ENCODE peak calls at places on chromosomes 7 and 10, in four cellular contexts. K is OCI-LY7, E is left lung, G is thoracic aorta. Z is an unnamed sample.

GRCh38 chr7:4549681-4550080 is 132.4 kb upstream of the FOXK1 start:
- DNase-seq in K (no peak), E (no peak), G (no peak), Z (no peak)

GRCh38 chr10:393346-393745 is 258.1 kb downstream of the ZMYND11 start:
- DNase-seq in K (no peak), E (no peak), G (no peak), Z (no peak)

GRCh38 chr7:27419581-27420177 is 177.1 kb downstream of the EVX1 start:
- DNase-seq in K (no peak), E (no peak), G (no peak), Z (no peak)

GRCh38 chr7:130345106-130345505 is 490 bp downstream of the CPA5 start:
- DNase-seq in K (no peak), E (no peak), G (no peak), Z (no peak)

GRCh38 chr7:29882481-29882880 is 76.2 kb downstream of the WIPF3 start:
- DNase-seq in K (no peak), E (no peak), G (no peak), Z (no peak)

GRCh38 chr7:28533731-28534531 is 121.6 kb downstream of the CREB5 start:
- DNase-seq in K (no peak), E (no peak), G (no peak), Z (no peak)

GRCh38 chr7:136894789-136895188 is 26.3 kb downstream of the CHRM2 start:
- DNase-seq in K (no peak), E (no peak), G (no peak), Z (no peak)

GRCh38 chr7:73971701-73972341 is 56.2 kb upstream of the ELN start:
- DNase-seq in K (no peak), E (no peak), G (no peak), Z (no peak)

GRCh38 chr7:138434458-138435093 is 25.5 kb upstream of the TRIM24 start:
- DNase-seq in K (no peak), E (no peak), G (no peak), Z (no peak)

GRCh38 chr7:120780938-120781337 is 77.0 kb downstream of the TSPAN12 start:
- DNase-seq in K (no peak), E (no peak), G (no peak), Z (no peak)

GRCh38 chr10:60203993-60204618 is 185.6 kb downstream of the ANK3 start:
- DNase-seq in K (peak), E (no peak), G (no peak), Z (no peak)

GRCh38 chr10:100019824-100020160 is 10.0 kb upstream of the DNMBP start:
- DNase-seq in K (peak), E (no peak), G (no peak), Z (no peak)

GRCh38 chr10:117224881-117225280 is 16.0 kb upstream of the SLC18A2 start:
- DNase-seq in K (no peak), E (no peak), G (no peak), Z (no peak)

GRCh38 chr10:86180861-86181260 is 185.7 kb downstream of the GRID1 start:
- DNase-seq in K (no peak), E (no peak), G (no peak), Z (no peak)

GRCh38 chr7:25852249-25852994 is 299.6 kb upstream of the NFE2L3 start:
- DNase-seq in K (no peak), E (no peak), G (no peak), Z (no peak)

GRCh38 chr10:33441561-33441960 is 107.1 kb upstream of the NRP1 start:
- DNase-seq in K (no peak), E (no peak), G (no peak), Z (no peak)

GRCh38 chr7:97845622-97846203 is 26.5 kb downstream of the ASNS start:
- DNase-seq in K (peak), E (no peak), G (no peak), Z (no peak)

GRCh38 chr7:11552676-11553075 is 279.3 kb downstream of the THSD7A start:
- DNase-seq in K (no peak), E (no peak), G (no peak), Z (no peak)

GRCh38 chr10:11146402-11147171 is 128.9 kb downstream of the CELF2 start:
- DNase-seq in K (no peak), E (no peak), G (no peak), Z (no peak)

GRCh38 chr7:148045521-148045920 is 545.0 kb upstream of the C7orf33 start:
- DNase-seq in K (no peak), E (no peak), G (no peak), Z (no peak)

GRCh38 chr10:44958196-44958896 is 1.3 kb upstream of the RASSF4 start:
- DNase-seq in K (no peak), E (peak), G (no peak), Z (no peak)

GRCh38 chr10:680146-680545 is 9.3 kb downstream of the DIP2C start:
- DNase-seq in K (no peak), E (no peak), G (no peak), Z (no peak)

GRCh38 chr10:3148994-3149393 is 23.6 kb downstream of the PITRM1 start:
- DNase-seq in K (no peak), E (no peak), G (no peak), Z (no peak)

GRCh38 chr10:123944661-123945060 is 53.1 kb upstream of the CPXM2 start:
- DNase-seq in K (no peak), E (no peak), G (no peak), Z (no peak)

GRCh38 chr10:93614101-93614825 is 1.9 kb downstream of the PDE6C start:
- DNase-seq in K (no peak), E (no peak), G (no peak), Z (no peak)

GRCh38 chr10:77409697-77410471 is 227.7 kb downstream of the KCNMA1 start:
- DNase-seq in K (no peak), E (peak), G (no peak), Z (no peak)

GRCh38 chr7:24337180-24337579 is 53.2 kb downstream of the NPY start:
- DNase-seq in K (no peak), E (no peak), G (no peak), Z (no peak)

GRCh38 chr7:20597339-20597738 is 18.1 kb upstream of the ABCB5 start:
- DNase-seq in K (no peak), E (no peak), G (no peak), Z (no peak)

GRCh38 chr7:130987092-130987491 is 253.1 kb upstream of the KLF14 start:
- DNase-seq in K (no peak), E (no peak), G (no peak), Z (no peak)

GRCh38 chr10:44253769-44254462 is 131.0 kb downstream of the CXCL12 start:
- DNase-seq in K (no peak), E (peak), G (peak), Z (no peak)

GRCh38 chr10:63603709-63604445 is 82.7 kb downstream of the REEP3 start:
- DNase-seq in K (no peak), E (no peak), G (no peak), Z (no peak)

GRCh38 chr7:129612112-129613015 is 844 bp downstream of the NRF1 start:
- DNase-seq in K (peak), E (peak), G (peak), Z (peak)

GRCh38 chr7:99472561-99473314 is at the start of gene ZNF789:
- DNase-seq in K (peak), E (peak), G (peak), Z (peak)

GRCh38 chr7:85178531-85179298 is 8.1 kb downstream of the SEMA3D start:
- DNase-seq in K (no peak), E (no peak), G (no peak), Z (no peak)

DNA sequence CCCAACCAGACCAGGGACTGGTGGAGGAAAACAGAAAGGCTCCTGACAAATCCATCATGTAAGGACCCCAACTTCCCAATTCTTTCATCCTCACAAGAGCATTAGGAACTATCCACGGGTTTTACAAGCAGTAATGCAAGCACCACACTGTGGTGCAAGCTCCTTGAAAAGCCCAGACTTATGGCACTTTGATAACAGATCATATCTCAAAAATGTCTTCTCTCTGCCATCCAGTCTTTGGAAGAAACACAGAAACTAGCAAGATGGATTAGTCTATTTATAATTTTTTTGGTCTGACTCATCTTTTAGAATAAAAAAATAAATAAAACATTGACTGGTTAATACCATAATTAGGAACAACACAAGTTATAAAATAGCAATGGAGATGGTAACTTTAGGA is 49.1 kb upstream of the CALD1 start:
- DNase-seq in K (no peak), E (no peak), G (no peak), Z (no peak)
- H3K4me3 ChIP-seq in K (no peak), E (no peak), G (peak), Z (no peak)

GRCh38 chr10:125521721-125522680 is 161.0 kb downstream of the TEX36 start:
- DNase-seq in K (peak), E (no peak), G (no peak), Z (no peak)
- H3K4me3 ChIP-seq in K (peak), E (no peak), G (no peak), Z (no peak)

GRCh38 chr7:45583296-45583695 is 9.1 kb downstream of the ADCY1 start:
- DNase-seq in K (no peak), E (no peak), G (no peak), Z (no peak)
- H3K4me3 ChIP-seq in K (no peak), E (no peak), G (no peak), Z (no peak)

GRCh38 chr7:13988011-13988410 is 1.5 kb downstream of the ETV1 start:
- DNase-seq in K (no peak), E (no peak), G (no peak), Z (no peak)
- H3K4me3 ChIP-seq in K (no peak), E (peak), G (peak), Z (no peak)

DNA sequence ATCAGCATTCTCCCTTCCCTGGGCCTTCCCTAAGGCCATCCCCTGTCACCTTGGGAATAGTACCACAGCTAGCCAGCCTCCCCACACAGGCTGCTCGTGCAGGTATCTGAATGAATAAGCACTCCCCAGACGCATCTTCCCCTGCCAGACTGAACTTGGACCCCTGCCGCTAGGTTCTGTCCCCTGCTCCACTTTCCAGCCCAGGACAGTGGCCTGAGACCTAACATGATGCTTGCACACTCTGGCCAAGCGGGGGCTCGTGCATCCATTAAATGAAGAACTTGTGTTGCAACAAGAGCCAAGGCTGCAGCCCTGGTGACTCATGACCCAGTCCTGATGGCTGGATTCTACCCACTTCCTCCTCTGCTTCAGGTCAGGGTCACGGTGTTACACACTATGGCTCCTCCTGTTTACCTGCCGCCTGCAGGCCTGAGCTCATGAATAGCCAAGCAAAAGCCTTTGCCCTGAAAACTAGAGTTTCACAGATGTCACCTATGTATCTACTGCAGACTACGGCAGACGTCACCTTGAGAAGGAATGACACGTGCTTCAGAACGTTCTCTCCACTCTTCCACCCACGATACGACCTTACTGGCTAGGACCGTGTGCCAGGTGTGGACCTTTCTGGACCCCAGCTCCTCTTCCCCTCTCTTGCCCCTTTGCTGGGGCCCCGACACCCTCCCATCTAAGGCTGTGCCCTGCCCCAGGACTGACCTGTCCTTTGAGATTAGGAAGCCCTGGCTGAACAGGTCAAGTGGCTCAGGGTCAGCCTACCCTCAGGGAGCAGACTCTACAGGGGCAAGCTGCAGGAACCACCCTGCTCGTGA is 6.5 kb downstream of the ASB13 start:
- DNase-seq in K (peak), E (peak), G (peak), Z (no peak)
- H3K4me3 ChIP-seq in K (peak), E (no peak), G (no peak), Z (no peak)

Z was measured in CD8-positive, alpha-beta memory T cell.